ENCODE peak calls at places on chromosomes 16 and 17, in four cellular contexts. M is M059J; C is GM20000; E is stimulated activated CD4-positive, alpha-beta T cell treated with anti-CD3 and anti-CD28 coated beads, TNF-alpha, amount 100 ng/mL, for 4 hours. F is an unnamed sample.

GRCh38 chr17:32256695-32257013 is 9.0 kb upstream of the RHBDL3 start:
- DNase-seq in M (no peak), E (no peak), C (no peak), F (no peak)

GRCh38 chr16:53882310-53882709 is 178.4 kb downstream of the FTO start:
- DNase-seq in C (no peak), M (no peak), E (no peak), F (no peak)

GRCh38 chr16:52558448-52558847 is 11.5 kb upstream of the TOX3 start:
- DNase-seq in M (no peak), C (no peak), E (no peak), F (no peak)

GRCh38 chr17:57523926-57524634 is 221.0 kb downstream of the CCDC182 start:
- DNase-seq in C (no peak), E (no peak), M (peak), F (no peak)

GRCh38 chr17:82489851-82490511 is 29.6 kb upstream of the FOXK2 start:
- DNase-seq in E (no peak), C (no peak), M (no peak), F (no peak)

GRCh38 chr17:10879110-10879509 is 41.2 kb upstream of the PIRT start:
- DNase-seq in M (no peak), E (no peak), C (no peak), F (peak)

GRCh38 chr17:1727258-1727789 is 2.8 kb downstream of the WDR81 start:
- DNase-seq in C (no peak), M (no peak), E (no peak), F (no peak)

GRCh38 chr16:85395207-85395912 is 217.8 kb upstream of the GSE1 start:
- DNase-seq in E (no peak), M (peak), C (peak), F (peak)

GRCh38 chr16:89931964-89932363 is 8.8 kb downstream of the TUBB3 start:
- DNase-seq in E (no peak), C (no peak), M (no peak), F (no peak)

GRCh38 chr17:58330997-58331814 is 2.6 kb upstream of the TSPOAP1 start:
- DNase-seq in C (no peak), E (no peak), M (peak), F (peak)

GRCh38 chr17:73497721-73498120 is 146.5 kb downstream of the SDK2 start:
- DNase-seq in C (no peak), M (no peak), E (no peak), F (no peak)

GRCh38 chr17:50198026-50198669 is 3.3 kb downstream of the COL1A1 start:
- DNase-seq in M (peak), C (peak), E (no peak), F (peak)

GRCh38 chr17:82935944-82936767 is 96.3 kb upstream of the ZNF750 start:
- DNase-seq in C (no peak), M (no peak), E (no peak), F (no peak)

GRCh38 chr16:23145186-23145585 is 4.1 kb downstream of the USP31 start:
- DNase-seq in C (no peak), M (peak), E (no peak), F (no peak)

F was measured in mucosa of descending colon.